ENCODE peak calls at places on chromosomes 11 and 22, in ten cellular contexts. P is coronary artery, E is aorta, K is AG04450, S is fibroblast of lung, N is heart left ventricle, M is SJSA1, J is IMR-90, A is vagina, F is tibial artery. G is an unnamed sample.
A peak's percentile ranks its signal among the peaks of the same experiment; 100 is the strongest.

GRCh38 chr11:92540113-92540512 is 315.5 kb downstream of the FAT3 start:
- DNase-seq in P (no peak), E (no peak), K (no peak), S (no peak), N (no peak), M (no peak), J (no peak), A (no peak), F (no peak), G (no peak)

GRCh38 chr11:1041936-1042608 is 5.6 kb upstream of the MUC6 start:
- DNase-seq in P (no peak), E (peak; percentile 70), K (no peak), S (no peak), N (peak; percentile 24), M (no peak), J (no peak), A (no peak), F (no peak), G (no peak)

GRCh38 chr11:66204412-66204811 is 64.0 kb upstream of the RAB1B start:
- DNase-seq in P (no peak), E (no peak), K (no peak), S (no peak), N (no peak), M (no peak), J (no peak), A (no peak), F (no peak), G (no peak)

GRCh38 chr11:118606844-118607228 is 579 bp upstream of the PHLDB1 start:
- DNase-seq in P (no peak), E (peak; percentile 35), K (no peak), S (no peak), N (no peak), M (no peak), J (no peak), A (no peak), F (no peak), G (no peak)

GRCh38 chr11:7687386-7687785 is 14.1 kb upstream of the CYB5R2 start:
- DNase-seq in P (no peak), E (no peak), K (no peak), S (no peak), N (no peak), M (no peak), J (no peak), A (no peak), F (no peak), G (no peak)

GRCh38 chr22:27113211-27114030 is 456.0 kb downstream of the MIAT start:
- DNase-seq in P (peak; percentile 89), E (no peak), K (no peak), S (peak; percentile 82), N (peak; percentile 79), M (peak; percentile 91), J (peak; percentile 97), A (peak; percentile 93), F (peak; percentile 90), G (peak; percentile 16)

GRCh38 chr22:17222503-17222902 is 3.3 kb upstream of the ADA2 start:
- DNase-seq in P (no peak), E (no peak), K (no peak), S (no peak), N (no peak), M (no peak), J (no peak), A (no peak), F (no peak), G (no peak)

GRCh38 chr11:126146454-126147192 is 64.8 kb downstream of the RPUSD4 start:
- DNase-seq in P (no peak), E (peak; percentile 26), K (no peak), S (no peak), N (no peak), M (no peak), J (no peak), A (no peak), F (no peak), G (peak; percentile 63)

GRCh38 chr11:1035577-1036283 is 788 bp downstream of the MUC6 start:
- DNase-seq in P (no peak), E (no peak), K (no peak), S (no peak), N (no peak), M (no peak), J (no peak), A (no peak), F (no peak), G (no peak)

GRCh38 chr11:45933131-45933821 is 10.8 kb downstream of the LARGE2 start:
- DNase-seq in P (no peak), E (peak; percentile 67), K (peak; percentile 8), S (peak; percentile 35), N (no peak), M (no peak), J (peak; percentile 71), A (peak; percentile 86), F (no peak), G (no peak)

GRCh38 chr11:45936655-45937054 is 14.2 kb downstream of the LARGE2 start:
- DNase-seq in P (no peak), E (no peak), K (no peak), S (no peak), N (no peak), M (no peak), J (no peak), A (no peak), F (no peak), G (no peak)

GRCh38 chr11:45933846-45934579 is 11.6 kb downstream of the LARGE2 start:
- DNase-seq in P (no peak), E (peak; percentile 54), K (no peak), S (no peak), N (no peak), M (no peak), J (no peak), A (no peak), F (no peak), G (no peak)

GRCh38 chr11:45935349-45936064 is 13.1 kb downstream of the LARGE2 start:
- DNase-seq in P (no peak), E (no peak), K (no peak), S (no peak), N (no peak), M (no peak), J (no peak), A (no peak), F (no peak), G (no peak)

GRCh38 chr11:45934580-45935318 is 12.3 kb downstream of the LARGE2 start:
- DNase-seq in P (no peak), E (no peak), K (no peak), S (no peak), N (no peak), M (no peak), J (no peak), A (no peak), F (no peak), G (no peak)
- H3K27ac ChIP-seq in P (no peak overlapping the region), E (no peak overlapping the region), K (no peak overlapping the region), S (no peak overlapping the region), N (no peak overlapping the region), M (no peak overlapping the region), J (no peak overlapping the region), A (no peak overlapping the region), F (no peak overlapping the region), G (no peak overlapping the region)

DNA sequence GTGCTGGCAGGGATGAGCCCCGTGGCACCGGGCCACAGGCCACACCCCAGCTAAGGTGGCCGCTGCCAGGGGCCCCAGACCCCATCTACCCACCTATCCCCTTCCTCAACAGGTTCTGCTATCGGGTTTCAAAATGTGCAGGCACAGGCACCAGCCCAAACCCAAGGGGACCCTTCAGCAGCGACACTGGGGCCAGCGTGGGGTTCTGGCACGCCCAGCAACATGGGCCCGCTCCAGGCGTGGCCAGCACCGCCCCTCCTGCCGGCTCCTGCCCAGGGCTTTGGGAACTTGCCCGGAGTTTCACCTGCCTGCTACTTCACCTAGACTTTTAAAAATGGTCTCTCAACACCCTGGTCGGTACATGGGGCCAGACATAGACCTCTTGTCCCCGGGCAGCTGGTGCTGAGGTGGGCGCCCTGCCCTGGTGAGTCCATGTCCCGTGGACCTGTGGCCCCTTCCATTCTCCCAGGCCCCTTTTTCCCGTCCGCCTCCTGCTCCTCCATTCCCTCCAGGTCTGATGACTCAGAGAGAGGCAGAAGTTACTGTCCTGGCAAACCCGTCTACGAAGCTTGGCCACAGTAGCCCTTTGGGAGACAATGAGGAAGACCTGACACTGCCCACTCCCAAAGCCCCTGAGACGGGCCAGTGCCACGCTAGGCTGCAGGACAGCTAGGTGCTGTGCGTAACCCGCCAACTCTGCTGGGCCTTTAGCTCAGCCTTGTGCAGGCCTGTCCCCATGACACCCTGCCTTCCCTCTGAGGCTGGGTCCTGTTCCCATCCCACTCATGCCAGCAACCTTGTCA is 11.5 kb downstream of the CELSR1 start:
- DNase-seq in P (no peak), E (no peak), K (no peak), S (no peak), N (no peak), M (no peak), J (no peak), A (no peak), F (no peak), G (no peak)
- H3K27ac ChIP-seq in P (no peak overlapping the region), E (no peak overlapping the region), K (no peak overlapping the region), S (no peak overlapping the region), N (no peak overlapping the region), M (no peak overlapping the region), J (no peak overlapping the region), A (no peak overlapping the region), F (no peak overlapping the region), G (no peak overlapping the region)

DNA sequence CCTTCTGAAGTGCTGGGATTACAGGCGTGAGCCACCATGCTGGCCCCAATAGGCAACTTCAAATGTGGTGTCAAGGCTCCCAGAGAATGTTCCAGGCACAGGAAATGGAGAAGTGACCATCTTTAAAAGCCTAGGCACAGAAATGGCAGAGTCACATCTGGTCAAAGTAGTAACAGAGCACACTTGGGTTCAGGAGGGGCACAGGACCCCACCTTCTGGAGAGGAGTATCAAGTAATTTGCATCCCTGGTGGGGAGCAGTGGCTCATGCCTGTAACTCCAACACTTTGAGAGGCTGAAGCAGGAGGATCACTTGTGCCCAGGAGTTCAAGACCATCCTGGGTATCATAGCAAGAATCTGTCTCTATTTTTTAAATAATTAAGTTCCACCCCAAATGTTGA is 29.2 kb downstream of the SERHL2 start:
- DNase-seq in P (no peak), E (no peak), K (no peak), S (no peak), N (no peak), M (no peak), J (no peak), A (no peak), F (no peak), G (no peak)
- H3K27ac ChIP-seq in P (no peak overlapping the region), E (no peak overlapping the region), K (no peak overlapping the region), S (no peak overlapping the region), N (no peak overlapping the region), M (no peak overlapping the region), J (no peak overlapping the region), A (no peak overlapping the region), F (no peak overlapping the region), G (no peak overlapping the region)

DNA sequence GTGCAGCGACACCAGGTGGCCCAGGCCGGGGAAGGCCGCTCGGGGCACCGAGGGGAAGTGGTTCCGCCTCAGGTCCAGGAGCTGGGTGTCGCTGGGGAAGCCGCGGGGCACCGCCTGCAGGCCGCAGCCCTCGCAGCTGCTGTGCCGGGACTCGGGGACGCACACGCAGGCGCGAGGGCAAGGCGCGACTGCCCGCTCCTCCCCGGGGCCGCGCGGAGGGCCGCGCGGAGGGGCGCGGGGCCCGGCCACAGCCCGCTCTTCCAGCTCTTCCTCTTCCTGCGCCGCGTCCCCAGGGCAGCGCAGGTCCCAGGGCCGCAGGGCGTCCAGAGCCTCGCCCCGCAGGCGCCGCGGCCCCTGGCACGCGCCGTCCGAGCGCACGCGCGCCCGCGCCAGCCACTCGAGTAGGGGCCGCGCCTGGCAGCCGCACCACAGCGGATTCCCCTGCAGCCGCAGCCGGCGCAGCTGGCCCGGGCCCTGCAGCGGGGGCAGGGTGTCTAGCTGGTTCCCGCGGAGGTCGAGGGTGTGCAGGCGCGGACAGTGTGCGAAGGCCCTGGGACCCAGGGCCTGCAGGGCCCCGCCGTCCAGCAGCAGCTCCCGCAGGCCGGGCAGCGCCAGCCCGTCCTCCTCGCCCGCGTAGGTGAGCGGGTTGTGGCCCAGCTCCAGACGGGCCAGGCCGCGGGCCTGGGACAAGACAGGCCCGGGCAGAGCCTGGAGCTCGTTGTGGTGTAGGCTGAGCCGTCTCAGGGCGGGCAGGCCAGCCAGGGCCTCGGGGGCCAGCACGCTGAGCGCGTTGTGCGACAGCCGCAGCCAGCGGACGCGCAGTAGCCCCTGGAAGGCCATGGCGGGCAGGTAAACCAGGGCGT is 2.8 kb downstream of the CHADL start:
- DNase-seq in P (no peak), E (peak; percentile 86), K (no peak), S (peak; percentile 41), N (peak; percentile 75), M (no peak), J (peak; percentile 13), A (no peak), F (peak; percentile 35), G (peak; percentile 40)
- H3K27ac ChIP-seq in P (no peak overlapping the region), E (no peak overlapping the region), K (no peak overlapping the region), S (no peak overlapping the region), N (no peak overlapping the region), M (no peak overlapping the region), J (no peak overlapping the region), A (no peak overlapping the region), F (peak overlapping the region; percentile 22), G (peak overlapping the region; percentile 99)

G was measured in caudate nucleus.